ENCODE peak calls at places on chromosomes 1 and 21, in six cellular contexts. D, C, E, S, U and A are unnamed samples.

GRCh38 chr1:82269466-82269865 is 468.7 kb downstream of the ADGRL2 start:
- DNase-seq in D (no peak), C (peak; percentile 3), E (no peak), S (peak; percentile 65), U (no peak), A (no peak)

GRCh38 chr1:44251989-44252625 is 38.8 kb downstream of the DMAP1 start:
- DNase-seq in D (no peak), C (no peak), E (no peak), S (no peak), U (no peak), A (no peak)

GRCh38 chr1:234585333-234586055 is 24.5 kb downstream of the IRF2BP2 start:
- DNase-seq in D (peak; percentile 88), C (peak; percentile 62), E (no peak), S (no peak), U (peak; percentile 55), A (no peak)

GRCh38 chr1:59505596-59506028 is 208.7 kb downstream of the FGGY start:
- DNase-seq in D (peak; percentile 43), C (no peak), E (no peak), S (peak; percentile 32), U (no peak), A (no peak)

GRCh38 chr1:17877896-17878295 is 122.8 kb downstream of the ACTL8 start:
- DNase-seq in D (peak; percentile 82), C (no peak), E (no peak), S (no peak), U (no peak), A (no peak)

GRCh38 chr1:63152572-63152971 is 169.8 kb upstream of the FOXD3 start:
- DNase-seq in D (no peak), C (no peak), E (no peak), S (peak; percentile 10), U (no peak), A (no peak)

GRCh38 chr21:15289896-15290841 is 225.4 kb upstream of the NRIP1 start:
- DNase-seq in D (peak; percentile 16), C (no peak), E (no peak), S (no peak), U (no peak), A (peak; percentile 63)

GRCh38 chr1:61674221-61674620 is 50.7 kb downstream of the TM2D1 start:
- DNase-seq in D (no peak), C (no peak), E (no peak), S (peak; percentile 78), U (peak; percentile 70), A (no peak)

GRCh38 chr1:53334312-53334711 is 6.4 kb upstream of the LRP8 start:
- DNase-seq in D (no peak), C (no peak), E (no peak), S (no peak), U (no peak), A (no peak)

GRCh38 chr21:33924079-33924765 is 8.6 kb upstream of the ATP5PO start:
- DNase-seq in D (peak; percentile 70), C (peak; percentile 66), E (peak; percentile 51), S (peak; percentile 61), U (peak; percentile 72), A (peak; percentile 93)

GRCh38 chr1:10814954-10815862 is 18.8 kb upstream of the CASZ1 start:
- DNase-seq in D (no peak), C (no peak), E (no peak), S (no peak), U (no peak), A (no peak)

GRCh38 chr1:193342811-193343210 is 156.4 kb upstream of the B3GALT2 start:
- DNase-seq in D (no peak), C (no peak), E (no peak), S (no peak), U (no peak), A (no peak)

GRCh38 chr1:193333166-193333565 is 146.8 kb upstream of the B3GALT2 start:
- DNase-seq in D (no peak), C (no peak), E (no peak), S (no peak), U (no peak), A (no peak)

GRCh38 chr1:193339396-193339795 is 153.0 kb upstream of the B3GALT2 start:
- DNase-seq in D (no peak), C (no peak), E (no peak), S (no peak), U (no peak), A (no peak)

GRCh38 chr1:193335797-193336428 is 149.5 kb upstream of the B3GALT2 start:
- DNase-seq in D (peak; percentile 98), C (no peak), E (no peak), S (no peak), U (peak; percentile 77), A (no peak)

GRCh38 chr1:193338194-193338593 is 151.8 kb upstream of the B3GALT2 start:
- DNase-seq in D (peak; percentile 73), C (no peak), E (no peak), S (peak; percentile 54), U (peak; percentile 64), A (no peak)
- TF ChIP-seq CTCF in D (peak; percentile 45), C (peak; percentile 8), E (peak; percentile 17), S (no peak), U (peak; percentile 28), A (no peak)

GRCh38 chr1:246051909-246052518 is 455.1 kb downstream of the SMYD3 start:
- DNase-seq in D (no peak), C (no peak), E (no peak), S (no peak), U (no peak), A (no peak)

GRCh38 chr1:246058478-246058877 is 448.6 kb downstream of the SMYD3 start:
- DNase-seq in D (no peak), C (no peak), E (no peak), S (no peak), U (peak; percentile 6), A (no peak)

GRCh38 chr1:246048693-246049092 is 458.4 kb downstream of the SMYD3 start:
- DNase-seq in D (no peak), C (no peak), E (no peak), S (no peak), U (no peak), A (no peak)

GRCh38 chr1:246052603-246053002 is 454.5 kb downstream of the SMYD3 start:
- DNase-seq in D (no peak), C (no peak), E (no peak), S (no peak), U (no peak), A (no peak)
- TF ChIP-seq CTCF in D (no peak), C (no peak), E (no peak), S (no peak), U (no peak), A (no peak)

GRCh38 chr1:7857000-7857399 is 4.1 kb upstream of the UTS2 start:
- DNase-seq in D (no peak), C (no peak), E (no peak), S (no peak), U (no peak), A (no peak)

GRCh38 chr1:7859406-7859805 is 6.5 kb upstream of the UTS2 start:
- DNase-seq in D (no peak), C (no peak), E (no peak), S (no peak), U (no peak), A (no peak)

GRCh38 chr1:7857951-7858350 is 5.1 kb upstream of the UTS2 start:
- DNase-seq in D (no peak), C (no peak), E (no peak), S (no peak), U (no peak), A (no peak)

GRCh38 chr1:7853341-7854026 is 619 bp upstream of the UTS2 start:
- DNase-seq in D (no peak), C (no peak), E (no peak), S (no peak), U (no peak), A (no peak)

DNA sequence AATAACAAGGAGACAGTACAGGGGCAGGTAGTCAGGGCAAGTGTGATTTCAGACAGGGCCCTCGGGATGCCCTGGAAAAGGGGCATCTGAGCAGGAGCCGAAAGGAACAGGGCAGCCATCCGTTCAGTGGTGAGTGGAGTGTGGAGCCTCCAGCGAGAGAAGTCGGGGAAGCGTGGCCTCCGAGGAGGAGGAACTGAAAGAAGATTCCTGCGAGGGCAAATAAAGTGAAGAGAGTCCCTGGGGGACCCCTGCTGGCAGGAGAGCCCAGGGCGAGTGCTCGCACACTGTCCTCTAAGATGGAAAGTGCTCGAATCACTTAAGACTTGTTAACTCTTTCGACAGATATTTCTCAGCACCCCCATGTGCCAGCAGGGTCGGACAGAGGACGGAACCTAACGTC is 3.5 kb upstream of the UTS2 start:
- DNase-seq in D (no peak), C (no peak), E (no peak), S (no peak), U (no peak), A (no peak)
- TF ChIP-seq CTCF in D (peak; percentile 10), C (no peak), E (no peak), S (peak; percentile 25), U (no peak), A (no peak)

GRCh38 chr1:6409053-6409452 is 10.7 kb downstream of the HES2 start:
- DNase-seq in D (no peak), C (no peak), E (no peak), S (no peak), U (no peak), A (no peak)
- TF ChIP-seq CTCF in D (peak; percentile 2), C (no peak), E (peak; percentile 15), S (no peak), U (no peak), A (no peak)

GRCh38 chr1:6870086-6870485 is 84.8 kb downstream of the CAMTA1 start:
- DNase-seq in D (peak; percentile 62), C (no peak), E (no peak), S (no peak), U (no peak), A (no peak)

GRCh38 chr1:6868371-6869001 is 83.2 kb downstream of the CAMTA1 start:
- DNase-seq in D (no peak), C (no peak), E (no peak), S (no peak), U (no peak), A (no peak)

GRCh38 chr1:6866825-6867224 is 81.6 kb downstream of the CAMTA1 start:
- DNase-seq in D (no peak), C (no peak), E (no peak), S (no peak), U (no peak), A (no peak)

GRCh38 chr1:6869002-6869380 is 83.7 kb downstream of the CAMTA1 start:
- DNase-seq in D (no peak), C (no peak), E (no peak), S (no peak), U (no peak), A (no peak)

GRCh38 chr1:6867688-6868370 is 82.6 kb downstream of the CAMTA1 start:
- DNase-seq in D (no peak), C (no peak), E (no peak), S (no peak), U (no peak), A (no peak)
- TF ChIP-seq CTCF in D (no peak), C (no peak), E (peak; percentile 18), S (no peak), U (no peak), A (no peak)

GRCh38 chr1:3703786-3704396 is 48.4 kb upstream of the CCDC27 start:
- DNase-seq in D (no peak), C (no peak), E (no peak), S (no peak), U (no peak), A (no peak)

GRCh38 chr1:3700631-3701030 is 48.3 kb downstream of the TP73 start:
- DNase-seq in D (no peak), C (no peak), E (no peak), S (no peak), U (no peak), A (no peak)

GRCh38 chr1:3705341-3705950 is 46.8 kb upstream of the CCDC27 start:
- DNase-seq in D (no peak), C (no peak), E (no peak), S (no peak), U (no peak), A (no peak)

GRCh38 chr1:3702528-3702927 is 49.7 kb upstream of the CCDC27 start:
- DNase-seq in D (no peak), C (no peak), E (no peak), S (peak; percentile 40), U (no peak), A (no peak)

GRCh38 chr1:3702990-3703728 is 49.1 kb upstream of the CCDC27 start:
- DNase-seq in D (peak; percentile 55), C (no peak), E (no peak), S (peak; percentile 79), U (peak; percentile 10), A (no peak)
- TF ChIP-seq CTCF in D (no peak), C (no peak), E (no peak), S (peak; percentile 30), U (no peak), A (no peak)